ENCODE peak calls at places on chromosome 21, in six cellular contexts. C, M, S, O, K and L are unnamed samples.
A peak's percentile ranks its signal among the peaks of the same experiment; 100 is the strongest.

GRCh38 chr21:38494254-38494648 is 4.0 kb downstream of the ERG start:
- DNase-seq in C (no peak), M (no peak), S (no peak), O (no peak), K (no peak), L (peak; percentile 28)

GRCh38 chr21:36337099-36337509 is 17.1 kb downstream of the MORC3 start:
- DNase-seq in C (peak; percentile 50), M (no peak), S (no peak), O (no peak), K (peak; percentile 83), L (peak; percentile 43)

GRCh38 chr21:29749223-29749622 is 190.6 kb downstream of the GRIK1 start:
- DNase-seq in C (no peak), M (no peak), S (no peak), O (no peak), K (no peak), L (no peak)

GRCh38 chr21:14753466-14754258 is 207.5 kb upstream of the SAMSN1 start:
- DNase-seq in C (no peak), M (no peak), S (no peak), O (no peak), K (no peak), L (no peak)

GRCh38 chr21:37878946-37879660 is 37.2 kb downstream of the KCNJ6 start:
- DNase-seq in C (peak; percentile 89), M (no peak), S (peak; percentile 47), O (no peak), K (peak; percentile 79), L (peak; percentile 79)

GRCh38 chr21:42607525-42608102 is 45.8 kb upstream of the PDE9A start:
- DNase-seq in C (no peak), M (no peak), S (no peak), O (no peak), K (no peak), L (no peak)

GRCh38 chr21:9767592-9768375 is 753.6 kb upstream of the TPTE start:
- DNase-seq in C (no peak), M (no peak), S (no peak), O (no peak), K (no peak), L (no peak)

GRCh38 chr21:36479415-36480402 is at the start of gene CLDN14:
- DNase-seq in C (no peak), M (peak; percentile 27), S (no peak), O (no peak), K (no peak), L (no peak)

GRCh38 chr21:37153935-37154350 is 80.9 kb downstream of the TTC3 start:
- DNase-seq in C (no peak), M (no peak), S (no peak), O (peak; percentile 39), K (peak; percentile 40), L (no peak)

GRCh38 chr21:41217656-41218380 is 49.9 kb downstream of the BACE2 start:
- DNase-seq in C (peak; percentile 61), M (peak; percentile 64), S (peak; percentile 49), O (peak; percentile 69), K (peak; percentile 79), L (peak; percentile 28)

GRCh38 chr21:25862596-25862995 is 127.8 kb downstream of the GABPA start:
- DNase-seq in C (peak; percentile 15), M (no peak), S (no peak), O (no peak), K (peak; percentile 47), L (peak; percentile 35)

GRCh38 chr21:26297856-26298255 is 127.3 kb upstream of the APP start:
- DNase-seq in C (no peak), M (no peak), S (no peak), O (no peak), K (no peak), L (no peak)

GRCh38 chr21:37436180-37436579 is 69.6 kb downstream of the DYRK1A start:
- DNase-seq in C (no peak), M (no peak), S (no peak), O (peak; percentile 42), K (no peak), L (no peak)

GRCh38 chr21:21436012-21436545 is 437.9 kb downstream of the NCAM2 start:
- DNase-seq in C (no peak), M (no peak), S (no peak), O (no peak), K (no peak), L (peak; percentile 73)

GRCh38 chr21:37370152-37371040 is 3.8 kb downstream of the DYRK1A start:
- DNase-seq in C (no peak), M (no peak), S (no peak), O (no peak), K (peak; percentile 69), L (peak; percentile 70)

GRCh38 chr21:15209224-15209623 is 144.4 kb upstream of the NRIP1 start:
- DNase-seq in C (no peak), M (no peak), S (no peak), O (no peak), K (no peak), L (no peak)

GRCh38 chr21:46108827-46109226 is 10.9 kb downstream of the COL6A2 start:
- DNase-seq in C (no peak), M (no peak), S (no peak), O (no peak), K (no peak), L (no peak)

GRCh38 chr21:46109251-46110221 is 11.6 kb downstream of the COL6A2 start:
- DNase-seq in C (no peak), M (no peak), S (no peak), O (peak; percentile 41), K (peak; percentile 45), L (no peak)

GRCh38 chr21:46111193-46111571 is 13.3 kb downstream of the COL6A2 start:
- DNase-seq in C (no peak), M (no peak), S (no peak), O (no peak), K (no peak), L (no peak)

GRCh38 chr21:46111857-46112730 is 14.2 kb downstream of the COL6A2 start:
- DNase-seq in C (no peak), M (no peak), S (no peak), O (no peak), K (no peak), L (no peak)

GRCh38 chr21:46110499-46111192 is 12.7 kb downstream of the COL6A2 start:
- DNase-seq in C (no peak), M (peak; percentile 79), S (no peak), O (peak; percentile 86), K (peak; percentile 39), L (no peak)
- TF ChIP-seq CTCF in C (peak; percentile 26), M (no peak), S (no peak), O (no peak), K (no peak), L (peak; percentile 5)

DNA sequence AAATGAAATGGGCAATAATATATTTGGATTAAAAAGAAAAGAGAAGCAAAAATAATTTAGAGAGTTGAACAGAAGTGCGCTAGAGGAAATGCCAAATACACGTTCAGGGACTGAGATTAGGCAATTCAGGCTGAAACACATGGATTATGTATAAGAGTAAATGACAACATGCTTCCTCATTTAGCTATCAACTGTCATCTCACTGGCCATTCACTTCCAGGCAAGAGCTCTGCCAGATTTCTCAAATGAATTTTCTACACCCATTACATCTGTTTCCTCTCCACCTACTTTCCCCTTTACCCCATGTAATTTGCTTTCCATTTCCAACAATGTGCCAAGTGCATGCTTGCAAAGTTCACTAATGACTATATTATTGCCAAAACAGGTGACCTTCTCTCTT is 582.4 kb downstream of the LTN1 start:
- DNase-seq in C (no peak), M (no peak), S (no peak), O (no peak), K (no peak), L (no peak)
- H3K4me3 ChIP-seq in C (no peak overlapping the region), M (no peak overlapping the region), S (no peak overlapping the region), O (no peak overlapping the region), K (no peak overlapping the region), L (no peak overlapping the region)

GRCh38 chr21:18298228-18298627 is 53.6 kb downstream of the CHODL start:
- DNase-seq in C (no peak), M (no peak), S (no peak), O (no peak), K (no peak), L (no peak)
- TF ChIP-seq CTCF in C (no peak), M (no peak), S (no peak), O (no peak), K (no peak), L (no peak)

GRCh38 chr21:35027558-35028450 is 21.3 kb downstream of the RUNX1 start:
- DNase-seq in C (no peak), M (no peak), S (no peak), O (no peak), K (no peak), L (no peak)

GRCh38 chr21:35026153-35026499 is 23.0 kb downstream of the RUNX1 start:
- DNase-seq in C (no peak), M (no peak), S (no peak), O (no peak), K (no peak), L (peak; percentile 36)

GRCh38 chr21:35025206-35026152 is 23.6 kb downstream of the RUNX1 start:
- DNase-seq in C (no peak), M (no peak), S (no peak), O (no peak), K (no peak), L (no peak)

GRCh38 chr21:35028451-35028757 is 20.7 kb downstream of the RUNX1 start:
- DNase-seq in C (no peak), M (no peak), S (no peak), O (no peak), K (no peak), L (no peak)

GRCh38 chr21:35026617-35027557 is 22.2 kb downstream of the RUNX1 start:
- DNase-seq in C (peak; percentile 62), M (peak; percentile 68), S (no peak), O (peak; percentile 61), K (no peak), L (peak; percentile 66)
- H3K4me3 ChIP-seq in C (peak overlapping the region; percentile 44), M (peak overlapping the region; percentile 41), S (peak overlapping the region; percentile 29), O (peak overlapping the region; percentile 43), K (no peak overlapping the region), L (peak overlapping the region; percentile 31)

DNA sequence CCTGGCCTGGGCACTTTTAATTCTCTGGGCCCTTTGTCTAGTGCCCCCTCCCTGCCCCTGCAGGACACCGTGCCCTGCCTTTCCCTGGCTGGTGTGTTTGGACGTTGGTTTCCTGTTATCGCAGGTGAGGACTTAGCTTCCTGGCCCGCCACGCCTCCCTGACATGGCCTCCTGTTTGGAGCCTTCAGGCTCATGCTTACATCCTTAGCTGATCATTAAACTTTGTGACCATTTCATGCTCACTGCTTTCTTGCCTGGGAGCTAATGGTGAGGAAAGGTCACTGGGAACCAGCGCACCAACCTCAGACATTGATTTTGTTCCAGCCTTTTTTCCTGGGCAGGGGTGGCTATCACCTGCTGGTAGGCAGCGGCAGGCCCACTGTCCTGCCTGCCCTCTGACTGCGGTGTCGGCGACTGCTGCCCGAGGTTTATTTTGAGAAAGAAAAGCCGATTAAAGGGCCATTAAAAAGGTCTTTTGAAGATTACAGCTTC is 3.7 kb downstream of the PFKL start:
- DNase-seq in C (no peak), M (no peak), S (no peak), O (no peak), K (no peak), L (no peak)
- TF ChIP-seq CTCF in C (no peak), M (no peak), S (no peak), O (no peak), K (no peak), L (no peak)

GRCh38 chr21:34077888-34078287 is 4.5 kb downstream of the MRPS6 start:
- DNase-seq in C (no peak), M (no peak), S (no peak), O (no peak), K (no peak), L (no peak)
- H3K4me3 ChIP-seq in C (no peak overlapping the region), M (no peak overlapping the region), S (no peak overlapping the region), O (no peak overlapping the region), K (no peak overlapping the region), L (no peak overlapping the region)

GRCh38 chr21:27476696-27477095 is 509.8 kb upstream of the ADAMTS5 start:
- DNase-seq in C (peak; percentile 28), M (no peak), S (peak; percentile 7), O (no peak), K (peak; percentile 68), L (peak; percentile 59)
- TF ChIP-seq CTCF in C (peak; percentile 56), M (peak; percentile 72), S (peak; percentile 75), O (peak; percentile 35), K (peak; percentile 84), L (peak; percentile 65)